ENCODE peak calls at places on chromosomes 7 and 10, in eight cellular contexts. M, J, T, L, X, I, B and D are unnamed samples.

GRCh38 chr10:106038246-106038645 is 1126.3 kb downstream of the SORCS1 start:
- DNase-seq in M (no peak), J (no peak), T (no peak), L (no peak), B (no peak), X (no peak), I (no peak), D (no peak)

GRCh38 chr7:380724-381210 is 90.8 kb downstream of the FOXL3 start:
- DNase-seq in M (no peak), B (no peak), I (no peak), J (peak), T (no peak), L (no peak), X (no peak), D (no peak)

GRCh38 chr10:78868861-78869260 is 199.9 kb upstream of the ZMIZ1 start:
- DNase-seq in M (no peak), J (no peak), T (no peak), X (no peak), B (no peak), L (peak), I (no peak), D (no peak)

GRCh38 chr7:74271742-74272141 is 17.5 kb upstream of the CLIP2 start:
- DNase-seq in B (no peak), J (no peak), L (no peak), T (no peak), I (no peak), M (no peak), X (no peak), D (no peak)

GRCh38 chr7:44547536-44548221 is 6.5 kb upstream of the NPC1L1 start:
- DNase-seq in J (no peak), M (no peak), I (peak), T (no peak), L (no peak), B (no peak), X (no peak), D (no peak)

GRCh38 chr7:68828575-68828974 is 769.7 kb upstream of the AUTS2 start:
- DNase-seq in I (no peak), T (no peak), X (no peak), B (no peak), M (peak), L (no peak), J (no peak), D (no peak)

GRCh38 chr10:69801094-69801433 is 642 bp upstream of the COL13A1 start:
- DNase-seq in T (peak), M (peak), I (peak), J (peak), B (no peak), X (peak), L (no peak), D (peak)

GRCh38 chr7:79217468-79217867 is 236.0 kb downstream of the MAGI2 start:
- DNase-seq in I (peak), L (no peak), J (no peak), T (no peak), X (no peak), B (no peak), M (peak), D (peak)

GRCh38 chr7:129066290-129067131 is 11.6 kb upstream of the TNPO3 start:
- DNase-seq in T (no peak), I (peak), X (no peak), L (no peak), M (peak), B (no peak), J (no peak), D (peak)

GRCh38 chr10:1149793-1150637 is 93.8 kb downstream of the WDR37 start:
- DNase-seq in T (no peak), L (peak), I (no peak), X (no peak), M (no peak), J (peak), B (no peak), D (no peak)

GRCh38 chr7:44460325-44460724 is 30.1 kb downstream of the NUDCD3 start:
- DNase-seq in B (peak), M (no peak), L (no peak), T (no peak), J (no peak), I (peak), X (no peak), D (no peak)

GRCh38 chr7:85750454-85750949 is 563.6 kb upstream of the SEMA3D start:
- DNase-seq in X (peak), T (peak), I (peak), L (no peak), B (no peak), M (peak), J (no peak), D (peak)

GRCh38 chr10:69758310-69758728 is 43.4 kb upstream of the COL13A1 start:
- DNase-seq in I (no peak), M (no peak), T (no peak), X (no peak), L (no peak), J (no peak), B (no peak), D (no peak)

GRCh38 chr7:13055732-13056369 is 368.4 kb downstream of the ARL4A start:
- DNase-seq in T (no peak), L (no peak), M (no peak), J (no peak), I (no peak), B (peak), X (no peak), D (no peak)

GRCh38 chr7:125383324-125383723 is 453.7 kb upstream of the POT1 start:
- DNase-seq in I (no peak), T (no peak), B (no peak), X (no peak), J (no peak), L (no peak), M (no peak), D (no peak)

GRCh38 chr7:100568936-100569844 is 4.5 kb downstream of the SAP25 start:
- DNase-seq in I (peak), L (no peak), J (peak), M (no peak), T (peak), B (peak), X (no peak), D (no peak)

GRCh38 chr10:116271593-116272496 is 1.2 kb downstream of the GFRA1 start:
- DNase-seq in I (peak), M (no peak), T (peak), L (no peak), B (no peak), X (no peak), J (no peak), D (no peak)

GRCh38 chr7:106231856-106232490 is 52.8 kb downstream of the NAMPT start:
- DNase-seq in T (no peak), I (no peak), J (no peak), X (no peak), M (no peak), L (no peak), B (no peak), D (no peak)

GRCh38 chr7:114504586-114504985 is 90.0 kb downstream of the FOXP2 start:
- DNase-seq in L (no peak), I (no peak), B (no peak), J (no peak), T (no peak), X (no peak), M (peak), D (no peak)

GRCh38 chr7:25805027-25805687 is 346.8 kb upstream of the NFE2L3 start:
- DNase-seq in X (no peak), M (peak), J (no peak), L (no peak), T (no peak), I (peak), B (no peak), D (no peak)

GRCh38 chr10:70761031-70761601 is 24.1 kb downstream of the TBATA start:
- DNase-seq in X (no peak), L (no peak), B (no peak), I (no peak), T (no peak), J (no peak), M (peak), D (peak)

GRCh38 chr10:48608926-48609325 is 4.1 kb upstream of the ARHGAP22 start:
- DNase-seq in X (no peak), T (no peak), I (no peak), B (no peak), J (no peak), L (peak), M (peak), D (peak)

GRCh38 chr7:27091125-27091524 is 4.7 kb downstream of the HOXA1 start:
- DNase-seq in I (no peak), B (no peak), L (no peak), M (no peak), J (no peak), T (no peak), X (no peak), D (no peak)

GRCh38 chr7:30728591-30729100 is 23.3 kb upstream of the INMT start:
- DNase-seq in B (no peak), M (no peak), X (no peak), I (no peak), J (no peak), L (no peak), T (no peak), D (no peak)

GRCh38 chr7:144474800-144475521 is 71.5 kb upstream of the NOBOX start:
- DNase-seq in M (no peak), I (no peak), X (no peak), J (no peak), T (no peak), B (no peak), L (no peak), D (no peak)

GRCh38 chr10:23897267-23897666 is 311.7 kb upstream of the KIAA1217 start:
- DNase-seq in I (no peak), J (no peak), B (no peak), X (no peak), L (no peak), M (no peak), T (no peak), D (no peak)

GRCh38 chr10:67612156-67612555 is 83.8 kb downstream of the CTNNA3 start:
- DNase-seq in M (no peak), X (no peak), T (no peak), J (no peak), L (no peak), B (no peak), I (no peak), D (no peak)

GRCh38 chr7:120944826-120945562 is 5.6 kb upstream of the ING3 start:
- DNase-seq in T (no peak), M (no peak), X (no peak), B (no peak), J (no peak), I (no peak), L (no peak), D (no peak)

GRCh38 chr7:120942861-120943260 is 7.7 kb upstream of the ING3 start:
- DNase-seq in B (no peak), L (no peak), M (no peak), J (no peak), T (no peak), I (no peak), X (no peak), D (no peak)

GRCh38 chr7:120939345-120939744 is 11.2 kb upstream of the ING3 start:
- DNase-seq in J (no peak), T (no peak), L (no peak), X (no peak), B (no peak), M (no peak), I (no peak), D (no peak)

GRCh38 chr7:120941856-120942255 is 8.7 kb upstream of the ING3 start:
- DNase-seq in T (no peak), I (no peak), J (no peak), L (no peak), M (no peak), X (no peak), B (no peak), D (no peak)

DNA sequence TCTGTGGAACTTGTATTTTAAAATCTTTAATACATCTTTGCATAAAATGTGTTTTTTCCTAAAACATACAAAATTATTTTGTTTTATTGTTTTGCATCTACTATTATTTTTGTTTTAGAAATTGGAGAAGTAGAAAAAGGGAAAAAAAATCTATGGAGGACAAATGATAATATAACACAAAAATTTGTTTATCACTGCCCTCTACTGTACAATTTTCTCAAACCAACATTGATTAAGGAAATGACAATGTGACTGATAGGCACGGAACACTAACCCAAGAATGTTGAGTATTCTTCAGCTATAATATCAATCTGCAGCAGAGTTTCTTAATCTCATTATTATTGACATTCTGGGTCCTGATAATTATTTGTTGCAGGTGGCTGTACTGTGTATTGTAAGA is 9.5 kb upstream of the ING3 start:
- DNase-seq in B (no peak), L (no peak), I (no peak), J (no peak), X (peak), T (no peak), M (no peak), D (no peak)
- TF ChIP-seq CTCF in B (peak), L (peak), I (peak), J (no peak), X (no peak), T (no peak), M (peak), D (peak)

GRCh38 chr10:119596537-119597404 is at the start of gene TIAL1:
- DNase-seq in L (peak), I (peak), B (peak), X (peak), M (peak), J (peak), T (peak), D (peak)
- TF ChIP-seq CTCF in L (no peak), I (no peak), B (no peak), X (no peak), M (no peak), J (no peak), T (no peak), D (no peak)

GRCh38 chr10:100934084-100934659 is 21.4 kb downstream of the SLF2 start:
- DNase-seq in B (no peak), M (no peak), T (no peak), I (no peak), L (no peak), J (no peak), X (no peak), D (no peak)

GRCh38 chr10:100928039-100928438 is 15.3 kb downstream of the SLF2 start:
- DNase-seq in X (no peak), L (no peak), J (no peak), I (no peak), B (no peak), M (no peak), T (no peak), D (no peak)

GRCh38 chr10:100927266-100927665 is 14.5 kb downstream of the SLF2 start:
- DNase-seq in J (no peak), X (no peak), M (no peak), L (no peak), I (no peak), T (no peak), B (no peak), D (no peak)

DNA sequence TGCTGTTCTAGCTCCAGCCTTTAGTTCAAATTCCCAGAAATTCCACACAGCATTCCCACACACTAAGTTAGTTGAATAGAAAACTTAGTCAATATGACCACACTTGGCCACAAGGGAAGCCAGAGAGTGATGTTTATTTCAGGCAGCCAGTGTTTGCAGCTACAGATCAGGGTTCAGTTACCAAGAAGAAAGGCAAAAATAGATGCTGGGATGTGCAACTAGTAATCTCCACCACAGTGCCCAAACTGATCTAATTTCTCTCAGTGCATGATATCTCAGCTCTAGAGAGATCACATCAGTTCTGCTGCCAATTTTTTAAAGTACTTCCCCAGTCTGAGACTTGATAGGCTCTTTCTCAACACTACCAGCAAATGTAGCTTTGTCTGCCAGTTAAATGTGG is 17.6 kb downstream of the SLF2 start:
- DNase-seq in I (no peak), T (no peak), B (no peak), J (no peak), L (no peak), M (no peak), X (no peak), D (no peak)
- TF ChIP-seq CTCF in I (peak), T (no peak), B (no peak), J (no peak), L (no peak), M (no peak), X (peak), D (peak)

GRCh38 chr10:29760139-29760538 is 125.4 kb upstream of the SVIL start:
- DNase-seq in T (no peak), X (no peak), I (no peak), J (no peak), M (no peak), B (no peak), L (no peak), D (no peak)
- TF ChIP-seq CTCF in T (no peak), X (no peak), I (no peak), J (no peak), M (no peak), B (no peak), L (no peak), D (no peak)

GRCh38 chr7:97499204-97499603 is 232.7 kb upstream of the TAC1 start:
- DNase-seq in B (no peak), T (no peak), J (peak), M (peak), I (no peak), L (no peak), X (peak), D (peak)
- TF ChIP-seq CTCF in B (peak), T (no peak), J (no peak), M (no peak), I (no peak), L (no peak), X (peak), D (peak)

DNA sequence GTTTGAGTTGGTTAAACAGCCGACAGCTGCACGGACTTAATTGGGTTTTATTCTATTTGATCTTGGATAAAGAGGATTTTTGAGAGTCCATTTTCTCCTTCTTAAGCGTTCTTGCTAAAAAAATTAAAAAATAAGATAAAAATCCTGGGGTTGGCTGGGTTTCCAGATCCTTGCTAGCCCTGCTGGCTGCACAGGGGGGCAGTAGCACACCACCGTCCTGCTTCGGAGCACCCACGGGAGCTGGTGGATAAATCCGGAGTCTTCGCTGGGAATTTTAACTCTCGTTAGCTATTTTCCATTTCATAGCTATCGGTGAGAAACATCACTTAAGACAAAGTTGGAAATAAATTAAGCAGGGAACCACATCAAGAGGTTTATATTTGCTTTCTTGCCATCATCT is 792.1 kb downstream of the TYW1 start:
- DNase-seq in J (no peak), X (no peak), T (no peak), B (no peak), M (peak), L (no peak), I (no peak), D (no peak)
- TF ChIP-seq CTCF in J (no peak), X (no peak), T (no peak), B (no peak), M (peak), L (peak), I (peak), D (peak)

GRCh38 chr7:104010052-104010909 is 20.8 kb upstream of the RELN start:
- DNase-seq in M (no peak), I (no peak), T (no peak), X (no peak), L (no peak), B (no peak), J (no peak), D (no peak)

GRCh38 chr7:104005197-104005596 is 15.7 kb upstream of the RELN start:
- DNase-seq in L (no peak), X (no peak), J (no peak), I (peak), T (no peak), M (no peak), B (no peak), D (no peak)

GRCh38 chr7:104007614-104008013 is 18.2 kb upstream of the RELN start:
- DNase-seq in T (no peak), J (no peak), M (no peak), X (no peak), I (no peak), L (no peak), B (no peak), D (no peak)

GRCh38 chr7:104011829-104012228 is 22.4 kb upstream of the RELN start:
- DNase-seq in B (no peak), T (no peak), M (no peak), I (no peak), L (no peak), X (no peak), J (no peak), D (no peak)

GRCh38 chr7:104008107-104008506 is 18.6 kb upstream of the RELN start:
- DNase-seq in T (no peak), J (no peak), M (no peak), B (no peak), I (no peak), X (no peak), L (no peak), D (no peak)
- TF ChIP-seq CTCF in T (no peak), J (no peak), M (no peak), B (no peak), I (no peak), X (no peak), L (no peak), D (no peak)

DNA sequence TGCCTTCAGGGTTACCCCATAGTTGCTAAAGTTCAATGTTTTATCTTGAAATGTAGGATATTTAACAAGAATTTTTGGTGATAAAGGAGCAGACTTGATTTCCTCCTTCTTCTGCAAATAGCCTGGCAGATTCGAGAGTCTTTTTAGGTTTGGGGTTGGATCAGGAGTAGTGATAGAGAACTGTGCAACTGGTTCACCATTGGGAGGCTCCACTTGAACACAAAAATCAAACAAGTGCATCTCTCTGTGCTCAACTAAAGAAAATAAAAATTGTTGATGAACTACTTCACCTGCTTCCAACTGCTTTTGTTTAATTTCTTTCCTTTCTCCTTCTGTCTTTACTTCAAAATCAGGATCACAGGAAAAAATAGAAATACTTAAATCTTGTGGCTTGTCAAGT is 58.5 kb downstream of the MACC1 start:
- DNase-seq in M (peak), L (no peak), J (no peak), X (no peak), I (no peak), B (no peak), T (no peak), D (no peak)
- TF ChIP-seq CTCF in M (peak), L (no peak), J (no peak), X (no peak), I (peak), B (peak), T (no peak), D (no peak)